ENCODE peak calls at places on chromosomes 2 and 18, in five cellular contexts. Q is HepG2, O is HEK293T, L is NT2/D1, V is GM12878. P is an unnamed sample.

GRCh38 chr2:238456966-238457926 is 30.5 kb downstream of the ASB1 start:
- DNase-seq in Q (peak; percentile 91), O (no peak), L (no peak), V (no peak), P (no peak)

GRCh38 chr2:120238728-120239487 is 13.7 kb upstream of the RALB start:
- DNase-seq in Q (peak; percentile 76), O (no peak), L (no peak), V (no peak), P (no peak)

GRCh38 chr2:69381337-69381737 is 5.7 kb downstream of the GFPT1 start:
- DNase-seq in Q (no peak), O (no peak), L (no peak), V (no peak), P (no peak)

GRCh38 chr18:73908323-73908722 is 239.3 kb downstream of the FBXO15 start:
- DNase-seq in Q (no peak), O (peak; percentile 16), L (peak; percentile 20), V (no peak), P (no peak)

GRCh38 chr2:31324000-31324633 is 90.2 kb downstream of the EHD3 start:
- DNase-seq in Q (no peak), O (no peak), L (no peak), V (peak; percentile 40), P (no peak)

GRCh38 chr2:84879595-84880394 is 1.1 kb downstream of the TRABD2A start:
- DNase-seq in Q (no peak), O (no peak), L (no peak), V (no peak), P (peak; percentile 65)

GRCh38 chr2:155377931-155378444 is 679.5 kb downstream of the KCNJ3 start:
- DNase-seq in Q (no peak), O (no peak), L (no peak), V (no peak), P (no peak)

GRCh38 chr2:65228249-65228750 is 669 bp downstream of the ACTR2 start:
- DNase-seq in Q (peak; percentile 57), O (peak; percentile 13), L (no peak), V (peak; percentile 46), P (no peak)

GRCh38 chr18:45650321-45650720 is 35.0 kb downstream of the SLC14A2 start:
- DNase-seq in Q (no peak), O (no peak), L (no peak), V (no peak), P (no peak)

GRCh38 chr2:172878260-172878659 is 142.6 kb downstream of the RAPGEF4 start:
- DNase-seq in Q (no peak), O (no peak), L (no peak), V (no peak), P (no peak)

GRCh38 chr2:102417946-102418345 is 5.0 kb upstream of the IL18RAP start:
- DNase-seq in Q (no peak), O (no peak), L (no peak), V (no peak), P (no peak)

GRCh38 chr2:235416816-235417499 is 76.9 kb upstream of the AGAP1 start:
- DNase-seq in Q (peak; percentile 43), O (no peak), L (no peak), V (no peak), P (no peak)

DNA sequence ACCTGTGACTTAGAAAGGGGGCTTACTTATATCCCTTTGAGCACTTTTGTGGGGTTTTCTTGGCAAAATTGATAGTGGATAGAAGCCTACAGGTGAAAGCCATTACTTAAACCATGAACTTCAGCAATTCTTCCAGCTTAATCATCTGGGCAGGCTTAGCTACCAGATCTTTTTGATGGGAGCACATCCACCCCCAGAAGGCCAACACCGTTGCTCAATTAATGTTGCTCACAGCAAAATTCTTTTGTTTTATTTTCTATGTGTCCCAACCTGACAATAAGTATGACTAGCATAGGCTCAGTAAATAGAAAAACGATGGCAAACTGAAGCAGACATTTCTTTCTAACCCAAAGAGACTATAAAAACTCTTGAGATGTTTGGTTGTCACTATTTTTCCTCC is 269.4 kb upstream of the TCF4 start:
- DNase-seq in Q (no peak), O (no peak), L (no peak), V (no peak), P (no peak)
- TF ChIP-seq SUZ12 in Q (no peak), O (no peak), L (no peak), V (no peak), P (no peak)

GRCh38 chr2:10658041-10658913 is 31.5 kb downstream of the NOL10 start:
- DNase-seq in Q (no peak), O (no peak), L (no peak), V (no peak), P (no peak)

GRCh38 chr2:10661846-10662245 is 27.9 kb downstream of the NOL10 start:
- DNase-seq in Q (no peak), O (no peak), L (no peak), V (no peak), P (no peak)

GRCh38 chr2:10655841-10656225 is 33.9 kb downstream of the NOL10 start:
- DNase-seq in Q (no peak), O (no peak), L (no peak), V (no peak), P (no peak)

GRCh38 chr2:10658914-10659257 is 30.9 kb downstream of the NOL10 start:
- DNase-seq in Q (no peak), O (no peak), L (no peak), V (no peak), P (no peak)

DNA sequence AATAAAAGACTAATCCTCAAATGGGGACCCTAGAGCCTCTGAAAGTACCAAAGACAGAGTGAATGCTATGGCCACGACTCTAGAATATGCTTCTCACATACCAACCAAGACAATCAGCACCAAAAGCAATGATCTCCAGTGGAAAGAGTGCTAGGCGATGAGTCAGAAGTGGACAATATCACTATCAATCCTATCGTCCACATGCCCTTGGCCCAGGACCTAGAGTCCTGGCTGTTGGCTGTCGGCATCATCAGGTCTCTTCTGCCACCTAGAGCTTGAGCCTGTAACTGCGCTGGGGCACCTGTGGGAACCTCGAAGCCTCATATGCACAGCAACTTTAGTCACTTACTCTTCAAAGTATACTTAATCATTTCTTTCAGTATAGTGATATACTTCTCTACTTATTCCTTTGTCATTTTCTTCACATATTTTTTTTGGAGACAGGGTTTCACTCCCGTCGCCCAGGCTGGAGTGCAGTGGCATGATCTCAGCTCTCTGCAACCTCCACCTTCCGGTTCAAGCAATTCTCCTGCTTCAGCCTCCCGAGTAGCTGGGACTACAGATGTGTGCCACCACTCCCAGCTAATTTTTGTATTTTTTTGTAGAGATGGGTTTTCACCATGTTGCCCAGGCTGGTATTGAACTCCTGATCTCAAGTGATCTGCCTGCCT is 29.7 kb downstream of the NOL10 start:
- DNase-seq in Q (peak; percentile 48), O (peak; percentile 63), L (peak; percentile 23), V (no peak), P (peak; percentile 79)
- TF ChIP-seq SUZ12 in Q (no peak), O (no peak), L (no peak), V (no peak), P (no peak)

GRCh38 chr2:19670303-19670702 is 231.5 kb downstream of the TTC32 start:
- DNase-seq in Q (no peak), O (peak; percentile 47), L (no peak), V (no peak), P (no peak)

GRCh38 chr2:19671311-19671710 is 230.5 kb downstream of the TTC32 start:
- DNase-seq in Q (no peak), O (no peak), L (no peak), V (no peak), P (no peak)

GRCh38 chr2:19673213-19673791 is 228.5 kb downstream of the TTC32 start:
- DNase-seq in Q (peak; percentile 12), O (no peak), L (no peak), V (no peak), P (no peak)

GRCh38 chr2:19669605-19670004 is 232.2 kb downstream of the TTC32 start:
- DNase-seq in Q (no peak), O (no peak), L (no peak), V (no peak), P (no peak)

DNA sequence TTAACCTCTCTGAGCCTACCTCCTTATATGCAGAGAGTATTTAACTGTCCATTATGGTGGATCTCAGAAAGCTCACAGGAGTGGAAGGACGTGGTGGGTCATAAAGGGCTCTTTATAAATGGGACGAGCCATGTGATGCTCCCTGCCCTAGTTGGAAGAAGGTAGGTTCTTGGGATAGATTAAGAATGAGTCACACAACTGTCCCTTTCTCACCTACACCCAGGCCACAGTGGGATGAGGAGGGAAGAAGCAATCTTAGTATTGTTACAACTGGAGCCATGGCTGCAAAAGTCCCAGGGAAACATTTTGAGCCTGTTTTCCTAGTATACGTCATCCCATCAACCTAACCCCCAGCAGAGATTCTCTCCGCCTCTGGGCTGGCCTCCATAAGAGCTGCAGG is 229.9 kb downstream of the TTC32 start:
- DNase-seq in Q (no peak), O (no peak), L (no peak), V (no peak), P (no peak)
- TF ChIP-seq SUZ12 in Q (no peak), O (no peak), L (no peak), V (no peak), P (no peak)

GRCh38 chr2:70426341-70426740 is 124.5 kb upstream of the FAM136A start:
- DNase-seq in Q (no peak), O (no peak), L (no peak), V (no peak), P (no peak)

GRCh38 chr2:70420740-70421139 is 118.9 kb upstream of the FAM136A start:
- DNase-seq in Q (no peak), O (no peak), L (no peak), V (no peak), P (no peak)

GRCh38 chr2:70420005-70420580 is 118.2 kb upstream of the FAM136A start:
- DNase-seq in Q (no peak), O (no peak), L (no peak), V (no peak), P (no peak)

GRCh38 chr2:70425682-70426301 is 123.9 kb upstream of the FAM136A start:
- DNase-seq in Q (no peak), O (no peak), L (no peak), V (no peak), P (no peak)
- TF ChIP-seq SUZ12 in Q (no peak), O (no peak), L (no peak), V (no peak), P (no peak)

GRCh38 chr2:157777425-157777824 is 98.7 kb downstream of the ACVR1 start:
- DNase-seq in Q (peak; percentile 55), O (peak; percentile 30), L (no peak), V (no peak), P (no peak)
- TF ChIP-seq SUZ12 in Q (no peak), O (no peak), L (no peak), V (no peak), P (no peak)

DNA sequence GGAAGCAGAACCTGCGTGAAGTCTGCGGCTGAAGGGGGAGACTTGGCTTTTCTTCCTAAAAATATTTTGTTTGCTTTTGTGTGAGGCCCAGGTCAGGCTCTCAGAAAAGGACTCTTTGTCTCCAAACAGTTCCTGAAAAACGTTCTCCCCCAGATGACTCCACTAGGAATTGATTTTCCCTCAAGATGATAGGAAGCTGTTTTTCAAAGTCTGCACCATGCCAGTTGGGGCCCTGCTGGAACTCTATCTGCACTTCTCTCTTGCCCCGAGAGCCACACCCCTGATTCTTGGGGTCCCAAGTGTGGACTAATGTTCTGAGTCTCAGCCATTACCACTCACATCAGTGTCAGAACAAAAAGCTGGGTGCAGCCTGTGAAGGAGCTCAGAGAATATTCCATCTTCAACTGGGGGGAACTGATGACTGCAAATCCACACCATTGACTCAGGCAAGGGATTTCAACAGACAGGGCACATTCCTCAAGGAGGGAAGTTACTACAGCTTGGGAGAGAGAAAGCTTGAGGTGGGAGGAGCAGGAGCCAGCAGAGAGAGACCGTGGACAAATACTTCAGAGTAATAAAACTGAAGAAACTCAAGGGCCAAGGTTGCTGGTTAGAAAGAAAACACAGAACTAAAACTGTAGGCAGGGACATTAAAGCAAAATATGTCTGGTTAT is 768.3 kb downstream of the RNF144A start:
- DNase-seq in Q (no peak), O (no peak), L (no peak), V (no peak), P (no peak)
- TF ChIP-seq SUZ12 in Q (no peak), O (no peak), L (no peak), V (no peak), P (no peak)